ENCODE peak calls at places on chromosome 1, in eight cellular contexts. Z, Q, K, W, S, X, E and L are unnamed samples.

GRCh38 chr1:222157612-222158011 is 390.3 kb downstream of the HHIPL2 start:
- DNase-seq in E (no peak), K (no peak), S (no peak), X (no peak), Z (no peak), W (no peak), Q (no peak), L (no peak)

GRCh38 chr1:180916012-180916770 is 3.5 kb downstream of the KIAA1614 start:
- DNase-seq in K (no peak), Q (no peak), X (no peak), E (no peak), Z (no peak), W (no peak), S (no peak), L (no peak)

GRCh38 chr1:246837418-246838117 is 94.2 kb downstream of the AHCTF1 start:
- DNase-seq in Q (no peak), E (no peak), S (peak), Z (no peak), X (no peak), W (no peak), K (no peak), L (no peak)

GRCh38 chr1:93766451-93766850 is 84.8 kb upstream of the BCAR3 start:
- DNase-seq in W (no peak), Z (no peak), Q (no peak), X (no peak), E (no peak), S (peak), K (no peak), L (no peak)

GRCh38 chr1:107680579-107680985 is 284.4 kb downstream of the VAV3 start:
- DNase-seq in S (no peak), K (no peak), W (peak), X (no peak), Z (no peak), E (no peak), Q (no peak), L (no peak)

GRCh38 chr1:109927908-109928307 is 17.3 kb downstream of the CSF1 start:
- DNase-seq in X (peak), K (no peak), W (no peak), Q (no peak), E (peak), S (no peak), Z (no peak), L (no peak)

GRCh38 chr1:84998642-84999280 is 1.8 kb upstream of the MCOLN2 start:
- DNase-seq in S (no peak), E (no peak), Z (no peak), Q (no peak), X (no peak), W (no peak), K (no peak), L (no peak)

GRCh38 chr1:10216148-10216749 is 5.9 kb downstream of the KIF1B start:
- DNase-seq in X (no peak), E (peak), K (no peak), S (no peak), Z (no peak), W (no peak), Q (no peak), L (no peak)

GRCh38 chr1:211621471-211622198 is 42.7 kb upstream of the SLC30A1 start:
- DNase-seq in S (no peak), W (no peak), K (no peak), Z (no peak), E (no peak), Q (no peak), X (peak), L (no peak)

GRCh38 chr1:47471163-47471562 is 33.3 kb downstream of the FOXD2 start:
- DNase-seq in S (no peak), W (no peak), X (no peak), Z (no peak), K (no peak), Q (no peak), E (peak), L (no peak)

GRCh38 chr1:171742577-171742922 is 685 bp upstream of the VAMP4 start:
- DNase-seq in Q (no peak), K (peak), S (peak), W (no peak), X (no peak), Z (peak), E (peak), L (peak)

GRCh38 chr1:63969461-63969893 is 195.7 kb downstream of the ROR1 start:
- DNase-seq in Q (no peak), K (no peak), W (no peak), Z (no peak), E (no peak), X (peak), S (peak), L (no peak)

GRCh38 chr1:228061411-228062084 is 21.0 kb upstream of the ARF1 start:
- DNase-seq in Q (no peak), X (no peak), S (no peak), K (no peak), W (no peak), Z (no peak), E (no peak), L (no peak)

GRCh38 chr1:112502827-112503226 is 5.9 kb upstream of the WNT2B start:
- DNase-seq in K (no peak), Z (no peak), S (no peak), E (no peak), Q (no peak), X (no peak), W (no peak), L (no peak)

GRCh38 chr1:23475134-23475628 is 8.8 kb downstream of the ASAP3 start:
- DNase-seq in Q (no peak), Z (no peak), K (no peak), S (no peak), W (no peak), X (no peak), E (no peak), L (no peak)